ENCODE peak calls at places on chromosome 6, in ten cellular contexts. Z, I, W, P, Q, M, S, V, A and C are unnamed samples.

GRCh38 chr6:51702851-51703250 is 384.6 kb downstream of the PKHD1 start:
- DNase-seq in Z (no peak), I (no peak), W (no peak), P (no peak), Q (no peak), M (no peak), S (no peak), V (no peak), A (no peak), C (no peak)

GRCh38 chr6:3333263-3333662 is 74.5 kb downstream of the PSMG4 start:
- DNase-seq in Z (no peak), I (no peak), W (no peak), P (no peak), Q (no peak), M (no peak), S (peak), V (no peak), A (no peak), C (no peak)

GRCh38 chr6:86825436-86825835 is 111.9 kb upstream of the HTR1E start:
- DNase-seq in Z (no peak), I (no peak), W (no peak), P (no peak), Q (no peak), M (no peak), S (no peak), V (no peak), A (no peak), C (no peak)

GRCh38 chr6:156828280-156828703 is 51.1 kb downstream of the ARID1B start:
- DNase-seq in Z (no peak), I (no peak), W (peak), P (no peak), Q (no peak), M (peak), S (no peak), V (peak), A (no peak), C (peak)

GRCh38 chr6:105372862-105373182 is 30.1 kb downstream of the PREP start:
- DNase-seq in Z (no peak), I (no peak), W (no peak), P (no peak), Q (no peak), M (no peak), S (no peak), V (no peak), A (no peak), C (no peak)

GRCh38 chr6:40789143-40789764 is 202.1 kb upstream of the LRFN2 start:
- DNase-seq in Z (no peak), I (no peak), W (peak), P (no peak), Q (peak), M (no peak), S (peak), V (peak), A (peak), C (no peak)

GRCh38 chr6:34791164-34791841 is 580 bp upstream of the BLTP3A start:
- DNase-seq in Z (no peak), I (peak), W (peak), P (peak), Q (peak), M (peak), S (peak), V (peak), A (peak), C (peak)

GRCh38 chr6:134376785-134377184 is 58.9 kb upstream of the SGK1 start:
- DNase-seq in Z (no peak), I (no peak), W (no peak), P (no peak), Q (no peak), M (no peak), S (no peak), V (no peak), A (no peak), C (no peak)

GRCh38 chr6:166271376-166271765 is 36.8 kb downstream of the PRR18 start:
- DNase-seq in Z (no peak), I (no peak), W (no peak), P (no peak), Q (no peak), M (no peak), S (no peak), V (no peak), A (no peak), C (no peak)

GRCh38 chr6:36862164-36862847 is 12.3 kb downstream of the PPIL1 start:
- DNase-seq in Z (no peak), I (no peak), W (no peak), P (no peak), Q (no peak), M (no peak), S (no peak), V (no peak), A (no peak), C (no peak)

GRCh38 chr6:169805242-169805838 is 53.9 kb downstream of the ERMARD start:
- DNase-seq in Z (no peak), I (no peak), W (no peak), P (no peak), Q (no peak), M (no peak), S (no peak), V (no peak), A (no peak), C (no peak)

GRCh38 chr6:3619201-3619600 is 132.3 kb downstream of the PXDC1 start:
- DNase-seq in Z (no peak), I (no peak), W (no peak), P (no peak), Q (no peak), M (no peak), S (no peak), V (no peak), A (no peak), C (no peak)

GRCh38 chr6:25829375-25829774 is 2.5 kb downstream of the SLC17A1 start:
- DNase-seq in Z (no peak), I (no peak), W (no peak), P (no peak), Q (no peak), M (no peak), S (peak), V (no peak), A (no peak), C (no peak)

GRCh38 chr6:41675176-41675767 is 37.0 kb downstream of the MDFI start:
- DNase-seq in Z (no peak), I (no peak), W (no peak), P (no peak), Q (no peak), M (no peak), S (no peak), V (no peak), A (no peak), C (no peak)

GRCh38 chr6:492816-493414 is 101.4 kb downstream of the IRF4 start:
- DNase-seq in Z (no peak), I (no peak), W (no peak), P (no peak), Q (no peak), M (no peak), S (no peak), V (no peak), A (no peak), C (no peak)

GRCh38 chr6:20700375-20700774 is 166.1 kb downstream of the CDKAL1 start:
- DNase-seq in Z (no peak), I (no peak), W (no peak), P (no peak), Q (no peak), M (no peak), S (no peak), V (no peak), A (no peak), C (no peak)

GRCh38 chr6:119163006-119163405 is 84.5 kb upstream of the FAM184A start:
- DNase-seq in Z (no peak), I (no peak), W (no peak), P (no peak), Q (no peak), M (no peak), S (no peak), V (no peak), A (no peak), C (no peak)

GRCh38 chr6:20626165-20626564 is 91.9 kb downstream of the CDKAL1 start:
- DNase-seq in Z (no peak), I (no peak), W (no peak), P (no peak), Q (no peak), M (no peak), S (no peak), V (no peak), A (no peak), C (no peak)